ENCODE peak calls at places on chromosomes 4 and X, in eight cellular contexts. G is iris pigment epithelial cell; V is D341Med; P is ovary; B is GM12864; T is activated gamma-delta T cell treated with anti-CD3 and anti-CD28 coated beads, Interleukin-2, amount 50 U/mL, for 16 hours; Y is GM04504; W is COLO829. X is an unnamed sample.

GRCh38 chr4:123230061-123230460 is 166.5 kb upstream of the SPRY1 start:
- DNase-seq in V (no peak), P (no peak), G (no peak), B (no peak), W (no peak), T (no peak), Y (no peak), X (no peak)

GRCh38 chr4:180028682-180029081 is 2214.5 kb upstream of the TENM3 start:
- DNase-seq in G (no peak), Y (no peak), B (no peak), W (no peak), V (peak), P (no peak), T (no peak), X (no peak)

GRCh38 chrX:554271-554670 is 76.3 kb upstream of the SHOX start:
- DNase-seq in W (no peak), G (no peak), V (no peak), P (no peak), T (no peak), B (no peak), Y (no peak), X (no peak)

GRCh38 chr4:147059064-147059731 is 113.5 kb upstream of the TTC29 start:
- DNase-seq in B (no peak), G (no peak), P (no peak), W (no peak), Y (no peak), V (no peak), T (no peak), X (no peak)

GRCh38 chr4:83334425-83335241 is at the start of gene HPSE:
- DNase-seq in V (peak), P (peak), B (peak), W (peak), T (peak), G (peak), Y (peak), X (no peak)

GRCh38 chr4:140269369-140269768 is 104.1 kb upstream of the SCOC start:
- DNase-seq in P (no peak), Y (no peak), T (no peak), B (no peak), V (no peak), W (no peak), G (no peak), X (no peak)

GRCh38 chrX:120253784-120254183 is 3.2 kb downstream of the ZBTB33 start:
- DNase-seq in T (no peak), P (no peak), B (no peak), W (no peak), G (no peak), Y (no peak), V (no peak), X (no peak)

GRCh38 chr4:101019941-101020401 is 327.4 kb downstream of the PPP3CA start:
- DNase-seq in V (no peak), T (no peak), Y (no peak), P (no peak), G (peak), W (no peak), B (peak), X (no peak)

GRCh38 chrX:24733111-24733510 is 39.4 kb downstream of the POLA1 start:
- DNase-seq in T (no peak), W (no peak), B (no peak), G (no peak), P (no peak), Y (no peak), V (no peak), X (no peak)

GRCh38 chr4:113760094-113760851 is 1.3 kb downstream of the CAMK2D start:
- DNase-seq in P (peak), B (peak), G (peak), V (peak), T (no peak), W (no peak), Y (no peak), X (no peak)

GRCh38 chrX:121336831-121337421 is 289.5 kb downstream of the GLUD2 start:
- DNase-seq in G (no peak), V (no peak), P (no peak), Y (no peak), B (no peak), T (no peak), W (peak), X (no peak)

GRCh38 chr4:101198741-101199339 is 148.5 kb downstream of the PPP3CA start:
- DNase-seq in Y (no peak), T (no peak), B (no peak), P (no peak), G (no peak), W (no peak), V (no peak), X (no peak)

GRCh38 chr4:41505161-41505653 is 32.8 kb upstream of the LIMCH1 start:
- DNase-seq in P (no peak), G (peak), W (no peak), V (peak), Y (peak), B (no peak), T (no peak), X (no peak)

GRCh38 chr4:169337510-169337909 is 66.8 kb upstream of the SH3RF1 start:
- DNase-seq in P (no peak), T (no peak), G (peak), W (no peak), B (no peak), V (no peak), Y (peak), X (peak)

GRCh38 chr4:129545599-129546278 is 449.8 kb downstream of the C4orf33 start:
- DNase-seq in Y (no peak), P (peak), G (peak), T (no peak), B (no peak), W (no peak), V (no peak), X (no peak)

GRCh38 chr4:168502886-168503285 is 6.0 kb downstream of the PALLD start:
- DNase-seq in B (no peak), G (no peak), P (no peak), T (no peak), V (no peak), W (no peak), Y (no peak), X (no peak)

GRCh38 chr4:25030283-25031076 is at the start of gene LGI2:
- DNase-seq in V (peak), Y (no peak), W (no peak), G (no peak), B (no peak), T (no peak), P (peak), X (no peak)

GRCh38 chrX:72005046-72005445 is 94.4 kb downstream of the NHSL2 start:
- DNase-seq in Y (no peak), W (no peak), B (no peak), V (no peak), P (no peak), T (no peak), G (no peak), X (no peak)

GRCh38 chrX:145563159-145563558 is 254.5 kb upstream of the SLITRK2 start:
- DNase-seq in V (no peak), T (no peak), G (no peak), Y (no peak), W (no peak), B (no peak), P (no peak), X (no peak)

GRCh38 chr4:86757468-86757867 is 91.7 kb downstream of the SLC10A6 start:
- DNase-seq in T (no peak), P (no peak), G (no peak), V (no peak), B (no peak), Y (no peak), W (no peak), X (no peak)

GRCh38 chr4:5146248-5146647 is 95.0 kb downstream of the STK32B start:
- DNase-seq in B (no peak), W (no peak), T (no peak), Y (no peak), G (no peak), V (no peak), P (no peak), X (no peak)

GRCh38 chr4:26985836-26986235 is 125.2 kb downstream of the STIM2 start:
- DNase-seq in B (no peak), V (no peak), G (peak), T (no peak), P (no peak), W (no peak), Y (no peak), X (no peak)

GRCh38 chr4:56450342-56450741 is 14.3 kb downstream of the PAICS start:
- DNase-seq in V (no peak), G (no peak), T (no peak), B (no peak), Y (no peak), W (no peak), P (no peak), X (no peak)

GRCh38 chrX:135974279-135974856 is 580 bp upstream of the MMGT1 start:
- DNase-seq in T (peak), P (peak), W (no peak), G (peak), B (no peak), V (peak), Y (no peak), X (no peak)

GRCh38 chrX:44290718-44291117 is 52.8 kb downstream of the EFHC2 start:
- DNase-seq in B (no peak), Y (no peak), T (no peak), W (no peak), P (no peak), V (no peak), G (no peak), X (no peak)

GRCh38 chr4:52574036-52574435 is 85.1 kb downstream of the USP46 start:
- DNase-seq in B (no peak), P (no peak), V (no peak), G (no peak), T (no peak), W (no peak), Y (no peak), X (no peak)

GRCh38 chr4:108854781-108855180 is 91.9 kb upstream of the ETNPPL start:
- DNase-seq in Y (no peak), T (no peak), B (no peak), P (no peak), G (peak), V (no peak), W (no peak), X (no peak)

GRCh38 chr4:176838611-176839411 is 46.1 kb upstream of the VEGFC start:
- DNase-seq in B (no peak), P (no peak), G (peak), W (peak), T (no peak), V (no peak), Y (peak), X (no peak)

GRCh38 chrX:46849933-46850332 is 13.1 kb downstream of the RP2 start:
- DNase-seq in W (no peak), T (no peak), B (no peak), Y (no peak), P (no peak), G (peak), V (peak), X (no peak)

GRCh38 chr4:89836031-89836777 is 757 bp downstream of the SNCA start:
- DNase-seq in V (peak), B (no peak), W (peak), P (peak), Y (no peak), G (no peak), T (no peak), X (no peak)

GRCh38 chrX:11435568-11435967 is 142.4 kb downstream of the AMELX start:
- DNase-seq in Y (peak), T (no peak), G (peak), P (no peak), V (no peak), W (no peak), B (no peak), X (peak)

GRCh38 chr4:105828074-105828473 is 67.2 kb upstream of the NPNT start:
- DNase-seq in Y (no peak), V (no peak), W (no peak), B (no peak), T (no peak), G (no peak), P (no peak), X (no peak)

GRCh38 chr4:128384091-128384520 is 96.5 kb upstream of the PGRMC2 start:
- DNase-seq in Y (peak), T (no peak), P (no peak), B (no peak), W (no peak), G (peak), V (no peak), X (peak)

GRCh38 chrX:310621-311155 is 7.9 kb downstream of the GTPBP6 start:
- DNase-seq in P (peak), Y (no peak), W (no peak), T (no peak), V (no peak), B (no peak), G (no peak), X (no peak)

GRCh38 chr4:89829470-89830138 is 7.4 kb downstream of the SNCA start:
- DNase-seq in T (no peak), W (peak), P (no peak), B (peak), Y (no peak), G (peak), V (no peak), X (no peak)

GRCh38 chr4:35966558-35966957 is 277.8 kb downstream of the ARAP2 start:
- DNase-seq in T (no peak), B (no peak), W (no peak), Y (no peak), V (no peak), G (no peak), P (no peak), X (no peak)

X was measured in AG09309.